ENCODE peak calls at places on chromosomes 16 and 17, in ten cellular contexts. One of them, this sample, is unnamed.

GRCh38 chr17:21001813-21002221 is 41.0 kb downstream of the USP22 start:
- DNase-seq in adrenal gland: no peak
- DNase-seq in fibroblast of villous mesenchyme: peak; percentile 34
- DNase-seq in activated T-helper 2 cell treated with anti-CD3 and anti-CD28 coated beads, Interferon-gamma antibody, Interleukin-2, Interleukin-4, amounts not matched to agents 10 μg/mL and 5 μg/mL and 100 μg/mL, durations not matched to agents 14 hours and 24 hours and 36 hours: no peak
- DNase-seq in WTC11: no peak
- DNase-seq in stimulated activated CD8-positive, alpha-beta memory T cell treated with anti-CD3 and anti-CD28 coated beads, Interleukin-7, amount 100 ng/mL, for 1 hour: no peak
- DNase-seq in Caki2: no peak
- DNase-seq in amniotic stem cell: no peak
- DNase-seq in hypothalamus: peak; percentile 33
- DNase-seq in Calu3: no peak
- DNase-seq in this sample: no peak

GRCh38 chr17:31559647-31560501 is 168.4 kb downstream of the RAB11FIP4 start:
- DNase-seq in adrenal gland: no peak
- DNase-seq in fibroblast of villous mesenchyme: peak; percentile 33
- DNase-seq in activated T-helper 2 cell treated with anti-CD3 and anti-CD28 coated beads, Interferon-gamma antibody, Interleukin-2, Interleukin-4, amounts not matched to agents 10 μg/mL and 5 μg/mL and 100 μg/mL, durations not matched to agents 14 hours and 24 hours and 36 hours: no peak
- DNase-seq in WTC11: peak; percentile 34
- DNase-seq in stimulated activated CD8-positive, alpha-beta memory T cell treated with anti-CD3 and anti-CD28 coated beads, Interleukin-7, amount 100 ng/mL, for 1 hour: no peak
- DNase-seq in Caki2: no peak
- DNase-seq in amniotic stem cell: no peak
- DNase-seq in hypothalamus: no peak
- DNase-seq in Calu3: peak; percentile 30
- DNase-seq in this sample: no peak

GRCh38 chr17:5897320-5897911 is 172.8 kb upstream of the WSCD1 start:
- DNase-seq in adrenal gland: no peak
- DNase-seq in fibroblast of villous mesenchyme: no peak
- DNase-seq in activated T-helper 2 cell treated with anti-CD3 and anti-CD28 coated beads, Interferon-gamma antibody, Interleukin-2, Interleukin-4, amounts not matched to agents 10 μg/mL and 5 μg/mL and 100 μg/mL, durations not matched to agents 14 hours and 24 hours and 36 hours: no peak
- DNase-seq in WTC11: peak; percentile 42
- DNase-seq in stimulated activated CD8-positive, alpha-beta memory T cell treated with anti-CD3 and anti-CD28 coated beads, Interleukin-7, amount 100 ng/mL, for 1 hour: no peak
- DNase-seq in Caki2: no peak
- DNase-seq in amniotic stem cell: no peak
- DNase-seq in hypothalamus: no peak
- DNase-seq in Calu3: no peak
- DNase-seq in this sample: no peak

GRCh38 chr17:50289268-50289667 is 15.0 kb downstream of the TMEM92 start:
- DNase-seq in adrenal gland: no peak
- DNase-seq in fibroblast of villous mesenchyme: peak; percentile 83
- DNase-seq in activated T-helper 2 cell treated with anti-CD3 and anti-CD28 coated beads, Interferon-gamma antibody, Interleukin-2, Interleukin-4, amounts not matched to agents 10 μg/mL and 5 μg/mL and 100 μg/mL, durations not matched to agents 14 hours and 24 hours and 36 hours: no peak
- DNase-seq in WTC11: no peak
- DNase-seq in stimulated activated CD8-positive, alpha-beta memory T cell treated with anti-CD3 and anti-CD28 coated beads, Interleukin-7, amount 100 ng/mL, for 1 hour: no peak
- DNase-seq in Caki2: no peak
- DNase-seq in amniotic stem cell: no peak
- DNase-seq in hypothalamus: no peak
- DNase-seq in Calu3: no peak
- DNase-seq in this sample: peak; percentile 66

GRCh38 chr16:35188288-35189155 is 1729.1 kb downstream of the TP53TG3F start:
- DNase-seq in adrenal gland: no peak
- DNase-seq in fibroblast of villous mesenchyme: no peak
- DNase-seq in activated T-helper 2 cell treated with anti-CD3 and anti-CD28 coated beads, Interferon-gamma antibody, Interleukin-2, Interleukin-4, amounts not matched to agents 10 μg/mL and 5 μg/mL and 100 μg/mL, durations not matched to agents 14 hours and 24 hours and 36 hours: no peak
- DNase-seq in WTC11: no peak
- DNase-seq in stimulated activated CD8-positive, alpha-beta memory T cell treated with anti-CD3 and anti-CD28 coated beads, Interleukin-7, amount 100 ng/mL, for 1 hour: no peak
- DNase-seq in Caki2: peak; percentile 25
- DNase-seq in amniotic stem cell: no peak
- DNase-seq in hypothalamus: no peak
- DNase-seq in Calu3: no peak
- DNase-seq in this sample: no peak

GRCh38 chr16:17590711-17591654 is 120.2 kb upstream of the XYLT1 start:
- DNase-seq in adrenal gland: no peak
- DNase-seq in fibroblast of villous mesenchyme: no peak
- DNase-seq in activated T-helper 2 cell treated with anti-CD3 and anti-CD28 coated beads, Interferon-gamma antibody, Interleukin-2, Interleukin-4, amounts not matched to agents 10 μg/mL and 5 μg/mL and 100 μg/mL, durations not matched to agents 14 hours and 24 hours and 36 hours: peak; percentile 68
- DNase-seq in WTC11: no peak
- DNase-seq in stimulated activated CD8-positive, alpha-beta memory T cell treated with anti-CD3 and anti-CD28 coated beads, Interleukin-7, amount 100 ng/mL, for 1 hour: no peak
- DNase-seq in Caki2: no peak
- DNase-seq in amniotic stem cell: no peak
- DNase-seq in hypothalamus: no peak
- DNase-seq in Calu3: no peak
- DNase-seq in this sample: no peak

GRCh38 chr16:3171855-3172593 is 16.0 kb upstream of the OR1F1 start:
- DNase-seq in adrenal gland: no peak
- DNase-seq in fibroblast of villous mesenchyme: no peak
- DNase-seq in activated T-helper 2 cell treated with anti-CD3 and anti-CD28 coated beads, Interferon-gamma antibody, Interleukin-2, Interleukin-4, amounts not matched to agents 10 μg/mL and 5 μg/mL and 100 μg/mL, durations not matched to agents 14 hours and 24 hours and 36 hours: no peak
- DNase-seq in WTC11: peak; percentile 81
- DNase-seq in stimulated activated CD8-positive, alpha-beta memory T cell treated with anti-CD3 and anti-CD28 coated beads, Interleukin-7, amount 100 ng/mL, for 1 hour: no peak
- DNase-seq in Caki2: no peak
- DNase-seq in amniotic stem cell: no peak
- DNase-seq in hypothalamus: no peak
- DNase-seq in Calu3: peak; percentile 66
- DNase-seq in this sample: no peak

GRCh38 chr17:58391302-58391984 is 25.9 kb downstream of the RNF43 start:
- DNase-seq in adrenal gland: peak; percentile 93
- DNase-seq in fibroblast of villous mesenchyme: no peak
- DNase-seq in activated T-helper 2 cell treated with anti-CD3 and anti-CD28 coated beads, Interferon-gamma antibody, Interleukin-2, Interleukin-4, amounts not matched to agents 10 μg/mL and 5 μg/mL and 100 μg/mL, durations not matched to agents 14 hours and 24 hours and 36 hours: no peak
- DNase-seq in WTC11: no peak
- DNase-seq in stimulated activated CD8-positive, alpha-beta memory T cell treated with anti-CD3 and anti-CD28 coated beads, Interleukin-7, amount 100 ng/mL, for 1 hour: no peak
- DNase-seq in Caki2: peak; percentile 92
- DNase-seq in amniotic stem cell: no peak
- DNase-seq in hypothalamus: no peak
- DNase-seq in Calu3: peak; percentile 85
- DNase-seq in this sample: peak; percentile 32

GRCh38 chr17:1104222-1104621 is 75.6 kb downstream of the ABR start:
- DNase-seq in adrenal gland: peak; percentile 88
- DNase-seq in fibroblast of villous mesenchyme: no peak
- DNase-seq in activated T-helper 2 cell treated with anti-CD3 and anti-CD28 coated beads, Interferon-gamma antibody, Interleukin-2, Interleukin-4, amounts not matched to agents 10 μg/mL and 5 μg/mL and 100 μg/mL, durations not matched to agents 14 hours and 24 hours and 36 hours: no peak
- DNase-seq in WTC11: no peak
- DNase-seq in stimulated activated CD8-positive, alpha-beta memory T cell treated with anti-CD3 and anti-CD28 coated beads, Interleukin-7, amount 100 ng/mL, for 1 hour: no peak
- DNase-seq in Caki2: no peak
- DNase-seq in amniotic stem cell: no peak
- DNase-seq in hypothalamus: no peak
- DNase-seq in Calu3: no peak
- DNase-seq in this sample: no peak

GRCh38 chr17:68398731-68399637 is 58.3 kb downstream of the WIPI1 start:
- DNase-seq in adrenal gland: peak; percentile 74
- DNase-seq in fibroblast of villous mesenchyme: peak; percentile 89
- DNase-seq in activated T-helper 2 cell treated with anti-CD3 and anti-CD28 coated beads, Interferon-gamma antibody, Interleukin-2, Interleukin-4, amounts not matched to agents 10 μg/mL and 5 μg/mL and 100 μg/mL, durations not matched to agents 14 hours and 24 hours and 36 hours: peak; percentile 19
- DNase-seq in WTC11: peak; percentile 75
- DNase-seq in stimulated activated CD8-positive, alpha-beta memory T cell treated with anti-CD3 and anti-CD28 coated beads, Interleukin-7, amount 100 ng/mL, for 1 hour: no peak
- DNase-seq in Caki2: peak; percentile 47
- DNase-seq in amniotic stem cell: peak; percentile 66
- DNase-seq in hypothalamus: no peak
- DNase-seq in Calu3: peak; percentile 75
- DNase-seq in this sample: peak; percentile 76

GRCh38 chr17:68290268-68290954 is 516 bp downstream of the SLC16A6 start:
- DNase-seq in adrenal gland: peak; percentile 42
- DNase-seq in fibroblast of villous mesenchyme: no peak
- DNase-seq in activated T-helper 2 cell treated with anti-CD3 and anti-CD28 coated beads, Interferon-gamma antibody, Interleukin-2, Interleukin-4, amounts not matched to agents 10 μg/mL and 5 μg/mL and 100 μg/mL, durations not matched to agents 14 hours and 24 hours and 36 hours: peak; percentile 47
- DNase-seq in WTC11: peak; percentile 65
- DNase-seq in stimulated activated CD8-positive, alpha-beta memory T cell treated with anti-CD3 and anti-CD28 coated beads, Interleukin-7, amount 100 ng/mL, for 1 hour: peak; percentile 18
- DNase-seq in Caki2: peak; percentile 36
- DNase-seq in amniotic stem cell: no peak
- DNase-seq in hypothalamus: peak; percentile 18
- DNase-seq in Calu3: peak; percentile 24
- DNase-seq in this sample: no peak

GRCh38 chr17:34998205-34998604 is 17.9 kb downstream of the LIG3 start:
- DNase-seq in adrenal gland: peak; percentile 73
- DNase-seq in fibroblast of villous mesenchyme: peak; percentile 69
- DNase-seq in activated T-helper 2 cell treated with anti-CD3 and anti-CD28 coated beads, Interferon-gamma antibody, Interleukin-2, Interleukin-4, amounts not matched to agents 10 μg/mL and 5 μg/mL and 100 μg/mL, durations not matched to agents 14 hours and 24 hours and 36 hours: peak; percentile 70
- DNase-seq in WTC11: peak; percentile 79
- DNase-seq in stimulated activated CD8-positive, alpha-beta memory T cell treated with anti-CD3 and anti-CD28 coated beads, Interleukin-7, amount 100 ng/mL, for 1 hour: peak; percentile 65
- DNase-seq in Caki2: peak; percentile 71
- DNase-seq in amniotic stem cell: peak; percentile 25
- DNase-seq in hypothalamus: peak; percentile 70
- DNase-seq in Calu3: peak; percentile 82
- DNase-seq in this sample: peak; percentile 68

This sample was measured in amniotic epithelial cell.